ENCODE peak calls at places on chromosome 21, in ten cellular contexts. Z is left ventricle myocardium superior; E is stimulated activated CD8-positive, alpha-beta memory T cell treated with anti-CD3 and anti-CD28 coated beads, Interleukin-15, amount 100 ng/mL, for 24 hours; R is ELR; U is suprapubic skin; L is Panc1; F is activated T-cell treated with anti-CD3 and anti-CD28 coated beads for 4 hours; A is hippocampal formation; B is kidney glomerular epithelial cell; M is spleen. V is an unnamed sample.
A peak's percentile ranks its signal among the peaks of the same experiment; 100 is the strongest.

GRCh38 chr21:29953072-29953471 is 13.3 kb upstream of the GRIK1 start:
- DNase-seq in Z (no peak), E (no peak), R (no peak), U (no peak), L (no peak), F (no peak), A (no peak), B (no peak), M (no peak), V (no peak)

GRCh38 chr21:45550552-45551210 is 8.4 kb upstream of the SLC19A1 start:
- DNase-seq in Z (no peak), E (no peak), R (no peak), U (peak; percentile 70), L (no peak), F (no peak), A (no peak), B (no peak), M (peak; percentile 89), V (no peak)

GRCh38 chr21:41824466-41825207 is 54.5 kb downstream of the PRDM15 start:
- DNase-seq in Z (no peak), E (no peak), R (no peak), U (no peak), L (no peak), F (no peak), A (no peak), B (no peak), M (peak; percentile 64), V (no peak)

GRCh38 chr21:44899768-44900558 is 20.7 kb downstream of the ITGB2 start:
- DNase-seq in Z (peak; percentile 25), E (no peak), R (no peak), U (no peak), L (no peak), F (no peak), A (no peak), B (no peak), M (no peak), V (peak; percentile 13)

GRCh38 chr21:24160528-24160927 is 1446.8 kb downstream of the MRPL39 start:
- DNase-seq in Z (no peak), E (no peak), R (no peak), U (no peak), L (no peak), F (no peak), A (no peak), B (no peak), M (no peak), V (no peak)

GRCh38 chr21:42160950-42161225 is 58.1 kb upstream of the ABCG1 start:
- DNase-seq in Z (no peak), E (no peak), R (no peak), U (no peak), L (no peak), F (no peak), A (no peak), B (no peak), M (no peak), V (no peak)

GRCh38 chr21:45073301-45074047 is 906 bp upstream of the ADARB1 start:
- DNase-seq in Z (no peak), E (no peak), R (peak; percentile 19), U (no peak), L (no peak), F (no peak), A (no peak), B (no peak), M (peak; percentile 86), V (peak; percentile 47)

GRCh38 chr21:44874497-44875331 is 1.2 kb upstream of the PTTG1IP start:
- DNase-seq in Z (peak; percentile 81), E (no peak), R (no peak), U (no peak), L (no peak), F (no peak), A (peak; percentile 26), B (no peak), M (peak; percentile 93), V (peak; percentile 87)

GRCh38 chr21:29691616-29692491 is 247.9 kb downstream of the GRIK1 start:
- DNase-seq in Z (no peak), E (no peak), R (no peak), U (no peak), L (no peak), F (no peak), A (no peak), B (no peak), M (no peak), V (no peak)

GRCh38 chr21:33022828-33023573 is 2.7 kb upstream of the OLIG2 start:
- DNase-seq in Z (no peak), E (no peak), R (no peak), U (no peak), L (no peak), F (no peak), A (peak; percentile 27), B (no peak), M (no peak), V (no peak)

GRCh38 chr21:33384851-33385331 is 18.3 kb upstream of the IFNGR2 start:
- DNase-seq in Z (no peak), E (no peak), R (no peak), U (no peak), L (no peak), F (peak; percentile 21), A (no peak), B (peak; percentile 42), M (no peak), V (no peak)